ENCODE peak calls at places on chromosomes 5 and 9, in eight cellular contexts. U, B, J, S, L, W, P and D are unnamed samples.

GRCh38 chr5:144549580-144549979 is 378.9 kb downstream of the KCTD16 start:
- DNase-seq in U (no peak), B (no peak), J (no peak), S (peak), L (peak), W (no peak), P (peak), D (no peak)

GRCh38 chr5:139698461-139699146 is 50.5 kb downstream of the CXXC5 start:
- DNase-seq in U (peak), B (peak), J (peak), S (peak), L (peak), W (peak), P (peak), D (peak)

GRCh38 chr5:171863928-171864327 is 78.3 kb downstream of the SMIM23 start:
- DNase-seq in U (no peak), B (no peak), J (no peak), S (peak), L (peak), W (no peak), P (peak), D (no peak)

GRCh38 chr5:56323505-56323904 is 90.4 kb upstream of the ANKRD55 start:
- DNase-seq in U (no peak), B (no peak), J (no peak), S (peak), L (peak), W (no peak), P (peak), D (no peak)

GRCh38 chr5:32259033-32259432 is 53.7 kb downstream of the MTMR12 start:
- DNase-seq in U (no peak), B (no peak), J (no peak), S (peak), L (no peak), W (no peak), P (no peak), D (no peak)

GRCh38 chr9:84300271-84300670 is 40.3 kb downstream of the SLC28A3 start:
- DNase-seq in U (no peak), B (peak), J (no peak), S (peak), L (peak), W (no peak), P (peak), D (no peak)

GRCh38 chr5:170219615-170220014 is 13.2 kb upstream of the C5orf58 start:
- DNase-seq in U (no peak), B (no peak), J (no peak), S (peak), L (peak), W (no peak), P (peak), D (no peak)

GRCh38 chr5:179234563-179235135 is 110.6 kb downstream of the ADAMTS2 start:
- DNase-seq in U (no peak), B (no peak), J (peak), S (no peak), L (no peak), W (no peak), P (no peak), D (no peak)

GRCh38 chr5:163408311-163408923 is 29.0 kb upstream of the CCNG1 start:
- DNase-seq in U (peak), B (peak), J (peak), S (peak), L (peak), W (peak), P (peak), D (peak)

GRCh38 chr5:17333755-17334154 is 116.3 kb downstream of the BASP1 start:
- DNase-seq in U (no peak), B (no peak), J (no peak), S (no peak), L (no peak), W (no peak), P (no peak), D (no peak)

GRCh38 chr5:42951847-42952411 is 88.2 kb downstream of the ANXA2R start:
- DNase-seq in U (peak), B (peak), J (peak), S (peak), L (peak), W (peak), P (peak), D (peak)

GRCh38 chr5:437281-437771 is 5.7 kb upstream of the EXOC3 start:
- DNase-seq in U (no peak), B (no peak), J (peak), S (no peak), L (no peak), W (peak), P (no peak), D (peak)

GRCh38 chr5:132253008-132253441 is 4.5 kb upstream of the PDLIM4 start:
- DNase-seq in U (no peak), B (no peak), J (peak), S (no peak), L (no peak), W (no peak), P (no peak), D (no peak)

GRCh38 chr9:88259041-88259440 is 120.8 kb upstream of the SPATA31C2 start:
- DNase-seq in U (no peak), B (no peak), J (no peak), S (no peak), L (no peak), W (no peak), P (no peak), D (no peak)

GRCh38 chr9:13090588-13090987 is 188.9 kb downstream of the MPDZ start:
- DNase-seq in U (no peak), B (no peak), J (no peak), S (no peak), L (peak), W (no peak), P (no peak), D (no peak)

GRCh38 chr9:13089721-13090120 is 189.8 kb downstream of the MPDZ start:
- DNase-seq in U (no peak), B (no peak), J (no peak), S (no peak), L (no peak), W (no peak), P (no peak), D (no peak)

GRCh38 chr9:13083366-13083765 is 196.1 kb downstream of the MPDZ start:
- DNase-seq in U (no peak), B (no peak), J (no peak), S (no peak), L (no peak), W (no peak), P (no peak), D (no peak)

GRCh38 chr9:13083973-13084528 is 195.4 kb downstream of the MPDZ start:
- DNase-seq in U (no peak), B (no peak), J (no peak), S (peak), L (peak), W (no peak), P (peak), D (no peak)

GRCh38 chr9:13088734-13089427 is 190.6 kb downstream of the MPDZ start:
- DNase-seq in U (no peak), B (peak), J (peak), S (peak), L (peak), W (no peak), P (peak), D (no peak)
- H3K4me3 ChIP-seq in U (no peak), B (no peak), J (no peak), S (peak), L (no peak), W (no peak), P (peak), D (no peak)

GRCh38 chr5:178072749-178073148 is 40.6 kb upstream of the N4BP3 start:
- DNase-seq in U (no peak), B (no peak), J (no peak), S (no peak), L (no peak), W (no peak), P (no peak), D (no peak)

GRCh38 chr5:178068293-178068692 is 45.0 kb upstream of the N4BP3 start:
- DNase-seq in U (no peak), B (no peak), J (no peak), S (no peak), L (no peak), W (no peak), P (no peak), D (no peak)

GRCh38 chr5:178067705-178068104 is 45.6 kb upstream of the N4BP3 start:
- DNase-seq in U (no peak), B (no peak), J (no peak), S (no peak), L (no peak), W (no peak), P (no peak), D (no peak)

GRCh38 chr5:178071108-178071507 is 42.2 kb upstream of the N4BP3 start:
- DNase-seq in U (no peak), B (no peak), J (no peak), S (no peak), L (no peak), W (no peak), P (no peak), D (no peak)

DNA sequence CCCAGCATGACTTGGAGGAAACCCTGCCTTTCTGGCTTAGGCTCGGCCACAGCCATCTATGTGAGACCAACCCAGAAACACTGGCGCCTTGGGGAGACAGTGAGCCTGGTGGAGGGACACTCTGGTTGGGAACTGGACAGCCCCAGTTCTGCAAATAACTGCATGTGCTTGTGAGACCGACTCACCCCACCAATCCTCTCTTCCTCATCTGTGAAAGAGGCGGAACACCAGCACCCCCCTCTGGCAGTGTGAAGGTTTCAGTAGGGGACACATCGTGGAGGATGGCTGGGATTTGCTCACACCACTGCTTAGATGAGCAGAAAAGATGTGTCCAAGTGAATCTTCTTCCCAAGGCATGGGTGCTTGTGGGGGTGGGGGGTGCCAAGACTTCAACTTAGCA is 43.4 kb upstream of the N4BP3 start:
- DNase-seq in U (no peak), B (peak), J (peak), S (peak), L (peak), W (no peak), P (peak), D (no peak)
- TF ChIP-seq CTCF in U (no peak), B (peak), J (no peak), S (peak), L (peak), W (peak), P (peak), D (no peak)

GRCh38 chr9:137224850-137225694 is at the start of gene CYSRT1:
- DNase-seq in U (peak), B (no peak), J (no peak), S (no peak), L (no peak), W (no peak), P (no peak), D (no peak)
- H3K4me3 ChIP-seq in U (peak), B (peak), J (peak), S (peak), L (peak), W (peak), P (peak), D (peak)

GRCh38 chr5:11048760-11049159 is 287.7 kb upstream of the DAP start:
- DNase-seq in U (no peak), B (no peak), J (no peak), S (no peak), L (no peak), W (no peak), P (no peak), D (no peak)
- TF ChIP-seq CTCF in U (no peak), B (peak), J (no peak), S (no peak), L (no peak), W (no peak), P (no peak), D (no peak)

DNA sequence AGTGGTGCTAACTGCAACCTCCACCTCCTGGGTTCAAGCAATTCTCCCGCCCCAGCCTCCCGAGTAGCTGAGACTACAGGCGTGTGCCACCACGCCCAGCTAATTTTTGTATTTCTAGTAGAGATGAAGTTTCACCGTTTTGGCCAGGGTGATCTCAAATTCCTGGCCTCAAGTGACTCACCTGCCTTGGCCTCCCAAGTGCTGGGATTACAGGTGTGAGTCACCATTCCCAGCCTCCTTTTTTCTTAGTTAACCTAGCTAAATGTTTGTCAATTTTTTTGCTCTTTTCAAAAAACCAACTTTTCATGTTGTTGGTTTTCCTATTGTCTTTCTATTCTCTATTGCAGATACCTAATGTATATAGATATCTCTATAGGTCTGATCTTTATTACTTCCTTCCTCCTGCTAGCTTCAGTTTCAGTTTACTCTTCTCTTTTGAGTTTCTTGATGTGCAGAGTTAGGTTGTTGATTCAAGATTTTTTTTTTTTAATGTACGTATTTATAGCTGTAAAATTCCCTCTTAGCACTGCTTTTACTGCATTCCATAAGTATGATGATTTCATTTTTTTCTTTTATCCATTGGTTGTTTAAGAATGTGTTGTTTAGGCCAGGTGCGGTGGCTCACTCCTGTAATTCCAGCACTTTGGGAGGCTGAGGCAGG is 32.9 kb downstream of the FGD3 start:
- DNase-seq in U (no peak), B (no peak), J (no peak), S (no peak), L (no peak), W (no peak), P (no peak), D (no peak)
- H3K4me3 ChIP-seq in U (no peak), B (no peak), J (no peak), S (no peak), L (no peak), W (no peak), P (no peak), D (no peak)

GRCh38 chr5:140821375-140822280 is at the start of gene PCDHA5:
- DNase-seq in U (no peak), B (peak), J (no peak), S (no peak), L (peak), W (no peak), P (peak), D (no peak)
- TF ChIP-seq CTCF in U (no peak), B (peak), J (no peak), S (peak), L (peak), W (peak), P (peak), D (peak)

DNA sequence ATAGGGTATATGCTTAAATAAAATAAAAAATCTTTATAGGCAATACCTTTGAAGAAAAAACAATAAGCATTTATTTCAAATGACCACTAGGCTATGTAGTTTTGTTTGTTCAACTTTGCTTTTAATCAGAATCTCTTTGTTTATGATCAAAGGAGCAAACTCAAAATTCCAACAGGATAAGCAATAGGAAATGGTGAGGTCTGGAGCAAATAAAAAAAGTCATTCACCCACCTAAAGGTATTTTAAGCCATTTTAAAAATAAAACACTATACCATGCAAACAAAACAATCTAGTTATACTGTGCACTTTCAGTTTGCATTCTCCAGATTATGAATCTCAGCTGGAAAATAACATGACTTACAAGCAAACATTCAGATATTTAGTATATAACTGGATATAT is 35.3 kb upstream of the CYFIP2 start:
- DNase-seq in U (no peak), B (no peak), J (no peak), S (no peak), L (no peak), W (no peak), P (no peak), D (no peak)
- H3K4me3 ChIP-seq in U (no peak), B (no peak), J (no peak), S (no peak), L (no peak), W (no peak), P (no peak), D (no peak)

DNA sequence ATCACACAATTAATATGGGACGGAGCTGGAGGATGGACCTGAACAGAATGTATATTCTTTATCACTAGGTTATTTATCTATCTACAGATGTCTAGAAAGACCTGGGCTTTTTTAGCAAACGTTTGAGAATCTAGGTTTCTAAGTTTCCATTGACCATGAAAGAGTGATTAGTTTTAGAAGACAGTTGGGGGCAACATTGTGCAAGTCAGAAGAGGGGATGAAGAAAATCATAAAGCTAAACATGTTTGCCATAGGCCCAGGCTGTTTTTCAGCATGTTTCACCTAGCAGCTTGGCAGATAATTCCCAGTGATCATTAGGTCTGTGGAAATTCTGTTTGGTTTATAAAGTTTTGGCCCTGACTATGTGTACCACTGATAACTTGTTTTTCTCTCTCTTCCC is 44.1 kb upstream of the CDKN2B start:
- DNase-seq in U (no peak), B (no peak), J (no peak), S (peak), L (no peak), W (no peak), P (peak), D (no peak)
- TF ChIP-seq CTCF in U (no peak), B (no peak), J (no peak), S (no peak), L (no peak), W (no peak), P (no peak), D (no peak)